ENCODE peak calls at places on chromosomes 13 and 19, in eight cellular contexts. H, Z, L, S, Y, M, R and K are unnamed samples.

GRCh38 chr19:40358773-40359172 is 10.3 kb downstream of the PLD3 start:
- DNase-seq in S (peak), L (no peak), Z (no peak), R (no peak), M (peak), H (peak), Y (no peak), K (peak)

GRCh38 chr19:30467239-30467638 is 95.1 kb downstream of the ZNF536 start:
- DNase-seq in S (no peak), L (no peak), R (no peak), H (no peak), Y (no peak), M (no peak), Z (no peak), K (no peak)

GRCh38 chr19:13441810-13442512 is 64.3 kb downstream of the CACNA1A start:
- DNase-seq in M (peak), L (no peak), R (peak), Z (peak), H (peak), Y (peak), S (peak), K (no peak)

GRCh38 chr13:25901460-25902376 is 150.1 kb downstream of the SHISA2 start:
- DNase-seq in Y (peak), H (no peak), S (no peak), R (no peak), L (peak), M (no peak), Z (no peak), K (no peak)

GRCh38 chr13:98878421-98879126 is 99.3 kb downstream of the DOCK9 start:
- DNase-seq in L (no peak), M (no peak), Y (no peak), S (no peak), H (no peak), R (no peak), Z (no peak), K (no peak)

GRCh38 chr19:13430790-13431582 is 75.3 kb downstream of the CACNA1A start:
- DNase-seq in M (peak), S (peak), Z (peak), L (no peak), R (peak), Y (peak), H (peak), K (no peak)

GRCh38 chr19:51296331-51297093 is 14.9 kb upstream of the IGLON5 start:
- DNase-seq in S (peak), Y (no peak), L (no peak), H (no peak), M (no peak), Z (no peak), R (no peak), K (no peak)

GRCh38 chr13:31418186-31418585 is 218.4 kb downstream of the B3GLCT start:
- DNase-seq in Y (no peak), H (no peak), S (no peak), Z (no peak), L (no peak), R (no peak), M (no peak), K (no peak)

GRCh38 chr13:76667551-76667950 is 218.7 kb downstream of the KCTD12 start:
- DNase-seq in L (no peak), Z (no peak), H (no peak), M (no peak), R (no peak), S (peak), Y (peak), K (peak)

GRCh38 chr19:51488491-51488890 is 10.2 kb downstream of the CEACAM18 start:
- DNase-seq in S (no peak), H (no peak), R (no peak), Y (no peak), M (no peak), Z (no peak), L (no peak), K (no peak)

GRCh38 chr13:44764334-44764733 is 188.2 kb upstream of the TSC22D1 start:
- DNase-seq in S (no peak), Y (no peak), Z (no peak), M (no peak), L (no peak), H (no peak), R (no peak), K (no peak)

GRCh38 chr13:79723462-79724116 is 242.6 kb downstream of the NDFIP2 start:
- DNase-seq in Z (no peak), H (no peak), L (no peak), S (no peak), M (no peak), Y (peak), R (no peak), K (no peak)

GRCh38 chr13:42796747-42797356 is 15.5 kb downstream of the FAM216B start:
- DNase-seq in M (no peak), L (no peak), Y (no peak), Z (no peak), R (no peak), S (no peak), H (no peak), K (no peak)

GRCh38 chr13:112733661-112734379 is 44.0 kb downstream of the ATP11A start:
- DNase-seq in Y (no peak), M (no peak), L (peak), H (no peak), R (no peak), S (no peak), Z (no peak), K (no peak)

GRCh38 chr19:43768273-43769050 is 12.3 kb downstream of the KCNN4 start:
- DNase-seq in S (peak), H (no peak), R (no peak), Y (peak), M (no peak), L (no peak), Z (no peak), K (no peak)

GRCh38 chr19:860481-861098 is 1.1 kb downstream of the CFD start:
- DNase-seq in S (peak), Z (peak), H (peak), Y (peak), R (peak), M (peak), L (no peak), K (peak)

GRCh38 chr19:2059422-2060201 is 8.6 kb upstream of the MKNK2 start:
- DNase-seq in M (no peak), L (peak), S (no peak), Z (no peak), R (no peak), H (no peak), Y (peak), K (no peak)

GRCh38 chr13:109784590-109785140 is 1.7 kb downstream of the IRS2 start:
- DNase-seq in L (peak), H (peak), S (peak), R (peak), Z (peak), Y (peak), M (peak), K (no peak)

GRCh38 chr13:51981355-51981754 is 29.9 kb downstream of the ATP7B start:
- DNase-seq in L (no peak), Y (peak), H (no peak), M (no peak), R (no peak), S (no peak), Z (no peak), K (no peak)

GRCh38 chr19:11984986-11985385 is 20.1 kb downstream of the ZNF763 start:
- DNase-seq in L (no peak), H (peak), R (no peak), Y (no peak), Z (no peak), M (peak), S (no peak), K (no peak)

GRCh38 chr19:16293133-16294085 is 31.2 kb upstream of the KLF2 start:
- DNase-seq in M (no peak), H (no peak), R (no peak), Z (no peak), S (peak), L (no peak), Y (peak), K (no peak)

GRCh38 chr19:4278926-4279529 is at the start of gene SHD:
- DNase-seq in Y (no peak), L (no peak), Z (no peak), M (no peak), S (no peak), H (no peak), R (no peak), K (no peak)

GRCh38 chr19:48913114-48913513 is 13.0 kb downstream of the NUCB1 start:
- DNase-seq in S (peak), R (no peak), L (no peak), M (peak), Y (no peak), Z (no peak), H (no peak), K (no peak)

GRCh38 chr19:14554382-14554812 is 17.5 kb downstream of the NDUFB7 start:
- DNase-seq in M (no peak), H (no peak), Z (no peak), R (no peak), S (no peak), Y (no peak), L (peak), K (no peak)

GRCh38 chr19:47179643-47180310 is 49.1 kb downstream of the SAE1 start:
- DNase-seq in Z (peak), R (no peak), L (no peak), S (no peak), M (no peak), Y (no peak), H (no peak), K (no peak)

GRCh38 chr13:43751624-43752023 is 35.1 kb downstream of the ENOX1 start:
- DNase-seq in H (no peak), S (no peak), Y (peak), Z (no peak), L (no peak), R (no peak), M (no peak), K (no peak)

GRCh38 chr19:56840452-56841193 is at the start of the genes PEG3 and ZIM2:
- DNase-seq in L (no peak), S (no peak), M (no peak), Z (no peak), Y (peak), R (no peak), H (no peak), K (no peak)

GRCh38 chr13:74287672-74288169 is 153.5 kb upstream of the KLF12 start:
- DNase-seq in L (peak), H (peak), Z (peak), S (peak), M (peak), R (peak), Y (peak), K (no peak)

GRCh38 chr19:17243854-17244617 is 1.7 kb downstream of the NR2F6 start:
- DNase-seq in R (no peak), Y (peak), L (peak), Z (no peak), S (no peak), M (no peak), H (no peak), K (no peak)

GRCh38 chr19:4059931-4060620 is 6.6 kb downstream of the ZBTB7A start:
- DNase-seq in H (peak), Y (peak), M (no peak), L (no peak), S (no peak), R (no peak), Z (peak), K (no peak)

GRCh38 chr13:75489502-75490263 is 7.7 kb upstream of the TBC1D4 start:
- DNase-seq in M (no peak), R (no peak), L (no peak), S (no peak), Y (peak), Z (no peak), H (no peak), K (no peak)

GRCh38 chr19:3658823-3659745 is 32.5 kb upstream of the CACTIN start:
- DNase-seq in Y (no peak), M (no peak), Z (no peak), H (no peak), L (no peak), R (no peak), S (no peak), K (no peak)

GRCh38 chr13:48994731-48995130 is 19.0 kb downstream of the FNDC3A start:
- DNase-seq in Z (no peak), M (no peak), Y (peak), S (peak), R (no peak), H (no peak), L (no peak), K (no peak)

GRCh38 chr13:72258340-72258981 is 391.5 kb upstream of the DACH1 start:
- DNase-seq in R (no peak), M (no peak), H (no peak), S (no peak), L (no peak), Y (no peak), Z (no peak), K (no peak)

GRCh38 chr19:41233748-41234240 is 14.8 kb downstream of the AXL start:
- DNase-seq in Y (no peak), L (no peak), Z (no peak), H (no peak), R (no peak), S (peak), M (no peak), K (no peak)